ENCODE peak calls at places on chromosomes 13 and 19, in seven cellular contexts. One of them, this sample, is unnamed.
A peak's percentile ranks its signal among the peaks of the same experiment; 100 is the strongest.

GRCh38 chr13:97012251-97013048 is 18.2 kb upstream of the OXGR1 start:
- DNase-seq in stimulated activated CD4-positive, alpha-beta T cell treated with anti-CD3 and anti-CD28 coated beads, TNF-alpha, amount 100 ng/mL, for 48 hours: no peak
- DNase-seq in NCI-H2107: no peak
- DNase-seq in naive thymus-derived CD8-positive, alpha-beta T cell: no peak
- DNase-seq in ELF-1: no peak
- DNase-seq in HTR-8/SVneo: no peak
- DNase-seq in AG09319: no peak
- DNase-seq in this sample: no peak

GRCh38 chr19:18762125-18763023 is 28.7 kb downstream of the COMP start:
- DNase-seq in stimulated activated CD4-positive, alpha-beta T cell treated with anti-CD3 and anti-CD28 coated beads, TNF-alpha, amount 100 ng/mL, for 48 hours: no peak
- DNase-seq in NCI-H2107: peak; percentile 49
- DNase-seq in naive thymus-derived CD8-positive, alpha-beta T cell: no peak
- DNase-seq in ELF-1: no peak
- DNase-seq in HTR-8/SVneo: no peak
- DNase-seq in AG09319: no peak
- DNase-seq in this sample: peak; percentile 67

GRCh38 chr13:40139896-40140520 is 484.5 kb downstream of the COG6 start:
- DNase-seq in stimulated activated CD4-positive, alpha-beta T cell treated with anti-CD3 and anti-CD28 coated beads, TNF-alpha, amount 100 ng/mL, for 48 hours: no peak
- DNase-seq in NCI-H2107: no peak
- DNase-seq in naive thymus-derived CD8-positive, alpha-beta T cell: no peak
- DNase-seq in ELF-1: no peak
- DNase-seq in HTR-8/SVneo: no peak
- DNase-seq in AG09319: no peak
- DNase-seq in this sample: no peak

GRCh38 chr13:27406178-27406939 is 18.1 kb upstream of the GTF3A start:
- DNase-seq in stimulated activated CD4-positive, alpha-beta T cell treated with anti-CD3 and anti-CD28 coated beads, TNF-alpha, amount 100 ng/mL, for 48 hours: no peak
- DNase-seq in NCI-H2107: no peak
- DNase-seq in naive thymus-derived CD8-positive, alpha-beta T cell: peak; percentile 55
- DNase-seq in ELF-1: no peak
- DNase-seq in HTR-8/SVneo: peak; percentile 32
- DNase-seq in AG09319: no peak
- DNase-seq in this sample: no peak

GRCh38 chr19:16915734-16916133 is 26.9 kb downstream of the F2RL3 start:
- DNase-seq in stimulated activated CD4-positive, alpha-beta T cell treated with anti-CD3 and anti-CD28 coated beads, TNF-alpha, amount 100 ng/mL, for 48 hours: no peak
- DNase-seq in NCI-H2107: no peak
- DNase-seq in naive thymus-derived CD8-positive, alpha-beta T cell: no peak
- DNase-seq in ELF-1: no peak
- DNase-seq in HTR-8/SVneo: no peak
- DNase-seq in AG09319: no peak
- DNase-seq in this sample: no peak

GRCh38 chr19:52188822-52189744 is 769 bp upstream of the PPP2R1A start:
- DNase-seq in stimulated activated CD4-positive, alpha-beta T cell treated with anti-CD3 and anti-CD28 coated beads, TNF-alpha, amount 100 ng/mL, for 48 hours: peak; percentile 93
- DNase-seq in NCI-H2107: peak; percentile 100
- DNase-seq in naive thymus-derived CD8-positive, alpha-beta T cell: no peak
- DNase-seq in ELF-1: no peak
- DNase-seq in HTR-8/SVneo: no peak
- DNase-seq in AG09319: no peak
- DNase-seq in this sample: no peak

GRCh38 chr19:15575406-15575805 is 39.6 kb upstream of the CYP4F8 start:
- DNase-seq in stimulated activated CD4-positive, alpha-beta T cell treated with anti-CD3 and anti-CD28 coated beads, TNF-alpha, amount 100 ng/mL, for 48 hours: no peak
- DNase-seq in NCI-H2107: no peak
- DNase-seq in naive thymus-derived CD8-positive, alpha-beta T cell: no peak
- DNase-seq in ELF-1: no peak
- DNase-seq in HTR-8/SVneo: no peak
- DNase-seq in AG09319: no peak
- DNase-seq in this sample: no peak

GRCh38 chr13:42377640-42378382 is 105.9 kb downstream of the AKAP11 start:
- DNase-seq in stimulated activated CD4-positive, alpha-beta T cell treated with anti-CD3 and anti-CD28 coated beads, TNF-alpha, amount 100 ng/mL, for 48 hours: no peak
- DNase-seq in NCI-H2107: peak; percentile 40
- DNase-seq in naive thymus-derived CD8-positive, alpha-beta T cell: no peak
- DNase-seq in ELF-1: no peak
- DNase-seq in HTR-8/SVneo: no peak
- DNase-seq in AG09319: no peak
- DNase-seq in this sample: peak; percentile 1

GRCh38 chr19:55472463-55472862 is 4.0 kb upstream of the ZNF628 start:
- DNase-seq in stimulated activated CD4-positive, alpha-beta T cell treated with anti-CD3 and anti-CD28 coated beads, TNF-alpha, amount 100 ng/mL, for 48 hours: no peak
- DNase-seq in NCI-H2107: no peak
- DNase-seq in naive thymus-derived CD8-positive, alpha-beta T cell: no peak
- DNase-seq in ELF-1: peak; percentile 72
- DNase-seq in HTR-8/SVneo: no peak
- DNase-seq in AG09319: no peak
- DNase-seq in this sample: no peak

GRCh38 chr13:107901996-107902562 is 313.3 kb downstream of the LIG4 start:
- DNase-seq in stimulated activated CD4-positive, alpha-beta T cell treated with anti-CD3 and anti-CD28 coated beads, TNF-alpha, amount 100 ng/mL, for 48 hours: no peak
- DNase-seq in NCI-H2107: no peak
- DNase-seq in naive thymus-derived CD8-positive, alpha-beta T cell: no peak
- DNase-seq in ELF-1: no peak
- DNase-seq in HTR-8/SVneo: no peak
- DNase-seq in AG09319: no peak
- DNase-seq in this sample: no peak

GRCh38 chr13:114311387-114311786 is 2.9 kb upstream of the CHAMP1 start:
- DNase-seq in stimulated activated CD4-positive, alpha-beta T cell treated with anti-CD3 and anti-CD28 coated beads, TNF-alpha, amount 100 ng/mL, for 48 hours: no peak
- DNase-seq in NCI-H2107: no peak
- DNase-seq in naive thymus-derived CD8-positive, alpha-beta T cell: no peak
- DNase-seq in ELF-1: no peak
- DNase-seq in HTR-8/SVneo: no peak
- DNase-seq in AG09319: no peak
- DNase-seq in this sample: no peak

GRCh38 chr13:93625536-93625935 is 398.9 kb downstream of the GPC6 start:
- DNase-seq in stimulated activated CD4-positive, alpha-beta T cell treated with anti-CD3 and anti-CD28 coated beads, TNF-alpha, amount 100 ng/mL, for 48 hours: no peak
- DNase-seq in NCI-H2107: no peak
- DNase-seq in naive thymus-derived CD8-positive, alpha-beta T cell: no peak
- DNase-seq in ELF-1: peak; percentile 31
- DNase-seq in HTR-8/SVneo: no peak
- DNase-seq in AG09319: no peak
- DNase-seq in this sample: no peak

GRCh38 chr13:113789167-113789566 is 30.1 kb downstream of the TMEM255B start:
- DNase-seq in stimulated activated CD4-positive, alpha-beta T cell treated with anti-CD3 and anti-CD28 coated beads, TNF-alpha, amount 100 ng/mL, for 48 hours: no peak
- DNase-seq in NCI-H2107: no peak
- DNase-seq in naive thymus-derived CD8-positive, alpha-beta T cell: no peak
- DNase-seq in ELF-1: no peak
- DNase-seq in HTR-8/SVneo: no peak
- DNase-seq in AG09319: no peak
- DNase-seq in this sample: no peak

GRCh38 chr19:10460714-10461046 is 40.3 kb downstream of the PDE4A start:
- DNase-seq in stimulated activated CD4-positive, alpha-beta T cell treated with anti-CD3 and anti-CD28 coated beads, TNF-alpha, amount 100 ng/mL, for 48 hours: no peak
- DNase-seq in NCI-H2107: no peak
- DNase-seq in naive thymus-derived CD8-positive, alpha-beta T cell: no peak
- DNase-seq in ELF-1: no peak
- DNase-seq in HTR-8/SVneo: no peak
- DNase-seq in AG09319: no peak
- DNase-seq in this sample: no peak

GRCh38 chr13:37741536-37741935 is 128.0 kb downstream of the TRPC4 start:
- DNase-seq in stimulated activated CD4-positive, alpha-beta T cell treated with anti-CD3 and anti-CD28 coated beads, TNF-alpha, amount 100 ng/mL, for 48 hours: no peak
- DNase-seq in NCI-H2107: no peak
- DNase-seq in naive thymus-derived CD8-positive, alpha-beta T cell: no peak
- DNase-seq in ELF-1: no peak
- DNase-seq in HTR-8/SVneo: no peak
- DNase-seq in AG09319: no peak
- DNase-seq in this sample: no peak

GRCh38 chr19:19552811-19553210 is 14.7 kb downstream of the CILP2 start:
- DNase-seq in stimulated activated CD4-positive, alpha-beta T cell treated with anti-CD3 and anti-CD28 coated beads, TNF-alpha, amount 100 ng/mL, for 48 hours: no peak
- DNase-seq in NCI-H2107: no peak
- DNase-seq in naive thymus-derived CD8-positive, alpha-beta T cell: no peak
- DNase-seq in ELF-1: peak; percentile 67
- DNase-seq in HTR-8/SVneo: peak; percentile 63
- DNase-seq in AG09319: no peak
- DNase-seq in this sample: no peak

GRCh38 chr19:46648070-46648960 is 12.3 kb upstream of the GNG8 start:
- DNase-seq in stimulated activated CD4-positive, alpha-beta T cell treated with anti-CD3 and anti-CD28 coated beads, TNF-alpha, amount 100 ng/mL, for 48 hours: no peak
- DNase-seq in NCI-H2107: no peak
- DNase-seq in naive thymus-derived CD8-positive, alpha-beta T cell: peak; percentile 41
- DNase-seq in ELF-1: no peak
- DNase-seq in HTR-8/SVneo: no peak
- DNase-seq in AG09319: no peak
- DNase-seq in this sample: no peak